ENCODE peak calls at places on chromosomes 5 and 9, in six cellular contexts. B, I, O, Y, S and Z are unnamed samples.

GRCh38 chr9:99579964-99580363 is 241.7 kb upstream of the NR4A3 start:
- DNase-seq in B (no peak), I (no peak), O (no peak), Y (no peak), S (no peak), Z (no peak)

GRCh38 chr9:124749811-124750210 is 21.3 kb downstream of the NR6A1 start:
- DNase-seq in B (no peak), I (no peak), O (no peak), Y (no peak), S (no peak), Z (no peak)

GRCh38 chr5:45847877-45848276 is 151.7 kb upstream of the HCN1 start:
- DNase-seq in B (no peak), I (no peak), O (no peak), Y (no peak), S (no peak), Z (peak; percentile 9)

GRCh38 chr9:109150925-109151547 is 16.0 kb downstream of the FRRS1L start:
- DNase-seq in B (no peak), I (no peak), O (peak; percentile 32), Y (no peak), S (no peak), Z (no peak)

GRCh38 chr9:112669326-112669725 is 48.6 kb downstream of the INIP start:
- DNase-seq in B (no peak), I (no peak), O (no peak), Y (no peak), S (no peak), Z (no peak)

GRCh38 chr9:21854594-21854993 is 52.2 kb downstream of the MTAP start:
- DNase-seq in B (no peak), I (no peak), O (peak; percentile 82), Y (no peak), S (no peak), Z (no peak)

GRCh38 chr9:93955356-93956182 is 414 bp upstream of the BARX1 start:
- DNase-seq in B (no peak), I (peak; percentile 27), O (no peak), Y (no peak), S (no peak), Z (no peak)

GRCh38 chr5:135745897-135746500 is 88.5 kb upstream of the SLC25A48 start:
- DNase-seq in B (no peak), I (no peak), O (no peak), Y (no peak), S (no peak), Z (no peak)

GRCh38 chr9:29209748-29210276 is 1636.5 kb upstream of the C9orf72 start:
- DNase-seq in B (no peak), I (no peak), O (no peak), Y (no peak), S (no peak), Z (no peak)

GRCh38 chr9:70574222-70574837 is 159.9 kb upstream of the KLF9 start:
- DNase-seq in B (no peak), I (no peak), O (peak; percentile 21), Y (peak; percentile 62), S (no peak), Z (no peak)

GRCh38 chr5:89313804-89314588 is 431.0 kb upstream of the MEF2C start:
- DNase-seq in B (peak; percentile 4), I (no peak), O (no peak), Y (peak; percentile 55), S (no peak), Z (no peak)

GRCh38 chr9:24899463-24899862 is 353.8 kb upstream of the IZUMO3 start:
- DNase-seq in B (no peak), I (no peak), O (no peak), Y (no peak), S (peak; percentile 55), Z (no peak)

GRCh38 chr9:83986765-83987401 is 6.3 kb downstream of the RMI1 start:
- DNase-seq in B (no peak), I (peak; percentile 21), O (peak; percentile 52), Y (no peak), S (no peak), Z (no peak)

GRCh38 chr5:65801332-65801731 is 79.3 kb downstream of the NLN start:
- DNase-seq in B (no peak), I (no peak), O (no peak), Y (no peak), S (no peak), Z (peak; percentile 11)

GRCh38 chr5:166571668-166572067 is 1719.8 kb upstream of the WWC1 start:
- DNase-seq in B (no peak), I (no peak), O (no peak), Y (no peak), S (no peak), Z (no peak)

GRCh38 chr5:83299353-83299752 is 172.2 kb upstream of the VCAN start:
- DNase-seq in B (no peak), I (no peak), O (no peak), Y (no peak), S (no peak), Z (no peak)

GRCh38 chr9:128617943-128618342 is 38.7 kb downstream of the DYNC2I2 start:
- DNase-seq in B (no peak), I (no peak), O (no peak), Y (no peak), S (no peak), Z (no peak)

GRCh38 chr9:83962165-83962564 is 17.9 kb downstream of the HNRNPK start:
- DNase-seq in B (no peak), I (no peak), O (no peak), Y (no peak), S (no peak), Z (no peak)

GRCh38 chr5:157626831-157627230 is 25.4 kb downstream of the SOX30 start:
- DNase-seq in B (no peak), I (no peak), O (no peak), Y (no peak), S (no peak), Z (no peak)

GRCh38 chr9:89648247-89649000 is 43.6 kb downstream of the GADD45G start:
- DNase-seq in B (no peak), I (no peak), O (no peak), Y (no peak), S (no peak), Z (no peak)

GRCh38 chr9:19965336-19965735 is 176.5 kb upstream of the SLC24A2 start:
- DNase-seq in B (no peak), I (no peak), O (no peak), Y (no peak), S (no peak), Z (no peak)

GRCh38 chr9:126833020-126833419 is 27.4 kb upstream of the ZBTB34 start:
- DNase-seq in B (no peak), I (no peak), O (no peak), Y (no peak), S (no peak), Z (no peak)

GRCh38 chr9:85510830-85511504 is 230.8 kb downstream of the AGTPBP1 start:
- DNase-seq in B (no peak), I (no peak), O (no peak), Y (no peak), S (no peak), Z (no peak)

GRCh38 chr9:36832232-36832795 is 201.8 kb downstream of the PAX5 start:
- DNase-seq in B (no peak), I (no peak), O (no peak), Y (no peak), S (no peak), Z (no peak)

GRCh38 chr5:143714629-143715028 is 97.3 kb upstream of the HMHB1 start:
- DNase-seq in B (no peak), I (no peak), O (no peak), Y (no peak), S (no peak), Z (no peak)

GRCh38 chr9:98010450-98010849 is 27.3 kb downstream of the ANP32B start:
- DNase-seq in B (peak; percentile 42), I (no peak), O (no peak), Y (no peak), S (no peak), Z (no peak)

GRCh38 chr9:101736723-101737122 is 1.7 kb downstream of the GRIN3A start:
- DNase-seq in B (no peak), I (no peak), O (peak; percentile 17), Y (no peak), S (no peak), Z (peak; percentile 51)

GRCh38 chr9:137387891-137388560 is 34.9 kb downstream of the EXD3 start:
- DNase-seq in B (no peak), I (no peak), O (no peak), Y (no peak), S (no peak), Z (no peak)

GRCh38 chr9:90251311-90251710 is 391.3 kb downstream of the DIRAS2 start:
- DNase-seq in B (no peak), I (no peak), O (no peak), Y (no peak), S (no peak), Z (no peak)

GRCh38 chr5:135073771-135074345 is 39.8 kb upstream of the PITX1 start:
- DNase-seq in B (no peak), I (no peak), O (no peak), Y (no peak), S (no peak), Z (no peak)

GRCh38 chr5:172437445-172438303 is 16.7 kb downstream of the SH3PXD2B start:
- DNase-seq in B (no peak), I (no peak), O (peak; percentile 69), Y (no peak), S (peak; percentile 84), Z (no peak)

GRCh38 chr5:169416583-169417196 is 115.8 kb upstream of the SLIT3 start:
- DNase-seq in B (no peak), I (no peak), O (peak; percentile 41), Y (peak; percentile 89), S (no peak), Z (no peak)